ENCODE peak calls at places on chromosome 5, in five cellular contexts. One of them, this sample, is unnamed.

GRCh38 chr5:143733635-143734341 is 78.2 kb upstream of the HMHB1 start:
- DNase-seq in stomach: no peak
- DNase-seq in sigmoid colon: no peak
- DNase-seq in breast epithelium: no peak
- DNase-seq in GM23338: peak
- DNase-seq in this sample: no peak

GRCh38 chr5:77993799-77994318 is 217.7 kb upstream of the TBCA start:
- DNase-seq in stomach: no peak
- DNase-seq in sigmoid colon: no peak
- DNase-seq in breast epithelium: no peak
- DNase-seq in GM23338: peak
- DNase-seq in this sample: no peak

GRCh38 chr5:101431201-101431600 is 528.1 kb upstream of the ST8SIA4 start:
- DNase-seq in stomach: no peak
- DNase-seq in sigmoid colon: no peak
- DNase-seq in breast epithelium: no peak
- DNase-seq in GM23338: no peak
- DNase-seq in this sample: no peak

GRCh38 chr5:40570408-40571129 is 109.1 kb upstream of the PTGER4 start:
- DNase-seq in stomach: no peak
- DNase-seq in sigmoid colon: no peak
- DNase-seq in breast epithelium: no peak
- DNase-seq in GM23338: no peak
- DNase-seq in this sample: no peak

GRCh38 chr5:6305821-6306220 is 72.5 kb downstream of the MED10 start:
- DNase-seq in stomach: no peak
- DNase-seq in sigmoid colon: no peak
- DNase-seq in breast epithelium: no peak
- DNase-seq in GM23338: no peak
- DNase-seq in this sample: no peak

GRCh38 chr5:73447234-73448071 is 1.1 kb downstream of the FOXD1 start:
- DNase-seq in stomach: no peak
- DNase-seq in sigmoid colon: no peak
- DNase-seq in breast epithelium: no peak
- DNase-seq in GM23338: peak
- DNase-seq in this sample: no peak

GRCh38 chr5:95644351-95645042 is 2.1 kb upstream of the RFESD start:
- DNase-seq in stomach: peak
- DNase-seq in sigmoid colon: peak
- DNase-seq in breast epithelium: no peak
- DNase-seq in GM23338: peak
- DNase-seq in this sample: peak

GRCh38 chr5:18720002-18720401 is 1085.7 kb downstream of the TAF11L14 start:
- DNase-seq in stomach: no peak
- DNase-seq in sigmoid colon: no peak
- DNase-seq in breast epithelium: no peak
- DNase-seq in GM23338: no peak
- DNase-seq in this sample: no peak

GRCh38 chr5:167233507-167233906 is 1057.9 kb upstream of the WWC1 start:
- DNase-seq in stomach: no peak
- DNase-seq in sigmoid colon: no peak
- DNase-seq in breast epithelium: no peak
- DNase-seq in GM23338: no peak
- DNase-seq in this sample: no peak

GRCh38 chr5:171166766-171167165 is 142.3 kb upstream of the TLX3 start:
- DNase-seq in stomach: no peak
- DNase-seq in sigmoid colon: no peak
- DNase-seq in breast epithelium: no peak
- DNase-seq in GM23338: no peak
- DNase-seq in this sample: no peak

GRCh38 chr5:173768891-173769290 is 119.3 kb upstream of the CPEB4 start:
- DNase-seq in stomach: no peak
- DNase-seq in sigmoid colon: no peak
- DNase-seq in breast epithelium: no peak
- DNase-seq in GM23338: no peak
- DNase-seq in this sample: no peak
- TF ChIP-seq POLR2AphosphoS5 in stomach: no peak
- TF ChIP-seq POLR2AphosphoS5 in sigmoid colon: no peak
- TF ChIP-seq POLR2AphosphoS5 in breast epithelium: no peak
- TF ChIP-seq POLR2AphosphoS5 in GM23338: no peak
- TF ChIP-seq POLR2AphosphoS5 in this sample: no peak

DNA sequence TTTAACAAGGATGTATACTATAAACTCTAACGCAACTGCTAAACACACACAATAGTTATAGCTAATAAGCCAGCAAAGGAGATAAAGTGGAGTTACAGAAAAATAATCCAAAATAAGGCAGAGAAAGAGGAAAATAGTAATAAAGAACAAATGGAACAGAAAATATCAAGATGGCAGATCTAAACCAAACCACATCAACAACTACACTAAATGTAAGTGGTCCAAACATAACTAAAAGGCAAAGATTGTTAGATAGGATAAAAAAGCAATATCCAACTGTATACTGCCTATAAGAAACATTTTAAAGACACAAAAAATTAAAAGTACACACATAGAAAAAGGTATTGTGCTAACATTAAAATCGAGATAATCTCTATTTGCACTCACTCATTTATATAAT is 5.6 kb upstream of the COL23A1 start:
- DNase-seq in stomach: no peak
- DNase-seq in sigmoid colon: no peak
- DNase-seq in breast epithelium: no peak
- DNase-seq in GM23338: no peak
- DNase-seq in this sample: no peak
- H3K4me3 ChIP-seq in stomach: no peak
- H3K4me3 ChIP-seq in sigmoid colon: no peak
- H3K4me3 ChIP-seq in breast epithelium: no peak
- H3K4me3 ChIP-seq in GM23338: no peak
- H3K4me3 ChIP-seq in this sample: no peak

DNA sequence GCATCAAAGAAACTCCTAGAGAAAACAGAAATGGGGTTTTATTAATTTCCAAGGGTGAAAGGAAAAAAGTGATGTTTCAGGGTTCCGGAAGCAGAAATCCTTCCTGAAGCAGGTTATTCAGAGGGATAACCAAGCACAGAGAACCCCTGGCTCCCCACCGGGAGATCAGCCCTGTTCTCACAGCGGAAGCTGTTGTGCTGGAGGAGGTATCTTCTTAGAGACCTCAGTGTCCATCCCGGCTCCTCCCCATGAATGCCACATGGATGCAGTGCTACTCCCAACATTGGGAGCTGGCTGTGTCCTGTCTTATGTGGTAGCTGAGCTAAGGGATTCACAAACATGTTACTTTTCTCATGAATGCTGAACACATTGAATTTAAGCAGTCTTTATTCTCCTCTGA is 80.9 kb upstream of the IRX2 start:
- DNase-seq in stomach: no peak
- DNase-seq in sigmoid colon: no peak
- DNase-seq in breast epithelium: no peak
- DNase-seq in GM23338: peak
- DNase-seq in this sample: no peak
- TF ChIP-seq POLR2AphosphoS5 in stomach: no peak
- TF ChIP-seq POLR2AphosphoS5 in sigmoid colon: no peak
- TF ChIP-seq POLR2AphosphoS5 in breast epithelium: no peak
- TF ChIP-seq POLR2AphosphoS5 in GM23338: no peak
- TF ChIP-seq POLR2AphosphoS5 in this sample: no peak

GRCh38 chr5:1526681-1527131 is 2.9 kb upstream of the LPCAT1 start:
- DNase-seq in stomach: peak
- DNase-seq in sigmoid colon: peak
- DNase-seq in breast epithelium: no peak
- DNase-seq in GM23338: no peak
- DNase-seq in this sample: no peak

GRCh38 chr5:1527533-1528205 is 3.9 kb upstream of the LPCAT1 start:
- DNase-seq in stomach: no peak
- DNase-seq in sigmoid colon: no peak
- DNase-seq in breast epithelium: no peak
- DNase-seq in GM23338: no peak
- DNase-seq in this sample: no peak

GRCh38 chr5:1524799-1525623 is 1.3 kb upstream of the LPCAT1 start:
- DNase-seq in stomach: peak
- DNase-seq in sigmoid colon: peak
- DNase-seq in breast epithelium: no peak
- DNase-seq in GM23338: no peak
- DNase-seq in this sample: no peak

GRCh38 chr5:1525624-1525985 is 1.8 kb upstream of the LPCAT1 start:
- DNase-seq in stomach: peak
- DNase-seq in sigmoid colon: no peak
- DNase-seq in breast epithelium: no peak
- DNase-seq in GM23338: no peak
- DNase-seq in this sample: no peak

GRCh38 chr5:1526151-1526631 is 2.4 kb upstream of the LPCAT1 start:
- DNase-seq in stomach: peak
- DNase-seq in sigmoid colon: peak
- DNase-seq in breast epithelium: no peak
- DNase-seq in GM23338: no peak
- DNase-seq in this sample: no peak
- H3K4me3 ChIP-seq in stomach: no peak
- H3K4me3 ChIP-seq in sigmoid colon: no peak
- H3K4me3 ChIP-seq in breast epithelium: no peak
- H3K4me3 ChIP-seq in GM23338: no peak
- H3K4me3 ChIP-seq in this sample: no peak

GRCh38 chr5:181045316-181045715 is 5.2 kb downstream of the BTNL9 start:
- DNase-seq in stomach: no peak
- DNase-seq in sigmoid colon: no peak
- DNase-seq in breast epithelium: no peak
- DNase-seq in GM23338: no peak
- DNase-seq in this sample: no peak

GRCh38 chr5:181044093-181044599 is 4.1 kb downstream of the BTNL9 start:
- DNase-seq in stomach: no peak
- DNase-seq in sigmoid colon: no peak
- DNase-seq in breast epithelium: no peak
- DNase-seq in GM23338: no peak
- DNase-seq in this sample: no peak

GRCh38 chr5:181043285-181044092 is 3.4 kb downstream of the BTNL9 start:
- DNase-seq in stomach: no peak
- DNase-seq in sigmoid colon: no peak
- DNase-seq in breast epithelium: no peak
- DNase-seq in GM23338: no peak
- DNase-seq in this sample: no peak

GRCh38 chr5:181042722-181043121 is 2.7 kb downstream of the BTNL9 start:
- DNase-seq in stomach: no peak
- DNase-seq in sigmoid colon: no peak
- DNase-seq in breast epithelium: no peak
- DNase-seq in GM23338: no peak
- DNase-seq in this sample: no peak

DNA sequence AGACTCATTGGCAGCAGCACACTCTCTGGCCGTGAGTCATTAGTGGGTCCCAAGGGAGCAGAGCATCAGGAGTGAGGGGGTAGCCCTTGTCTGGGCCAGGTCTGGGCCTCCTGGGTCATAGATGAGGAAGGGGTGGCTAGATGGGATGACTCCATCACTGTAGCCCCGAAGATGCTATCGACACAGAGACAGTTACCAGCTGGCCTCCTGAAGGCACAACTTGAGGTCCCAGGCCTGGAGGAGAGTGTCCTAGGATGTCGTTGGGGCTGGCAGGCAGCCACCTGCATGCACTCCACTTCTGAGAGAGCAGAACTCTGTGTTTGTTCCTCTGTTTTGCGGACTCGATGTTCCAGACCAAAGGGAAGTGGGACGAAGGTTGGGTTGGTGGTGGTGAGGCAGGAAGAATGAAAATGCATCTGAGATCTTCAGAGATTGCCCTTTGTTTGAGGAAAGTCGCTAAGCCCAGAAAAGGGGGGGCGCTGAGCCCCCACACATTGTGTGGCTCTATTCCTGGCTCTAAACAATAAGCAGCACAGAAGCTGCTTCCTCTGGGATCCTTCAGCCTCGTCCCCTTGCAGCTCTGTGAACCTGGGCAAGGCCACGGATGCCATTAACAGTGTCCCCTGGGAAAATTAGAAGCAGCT is 4.7 kb downstream of the BTNL9 start:
- DNase-seq in stomach: no peak
- DNase-seq in sigmoid colon: no peak
- DNase-seq in breast epithelium: no peak
- DNase-seq in GM23338: no peak
- DNase-seq in this sample: no peak
- TF ChIP-seq POLR2AphosphoS5 in stomach: no peak
- TF ChIP-seq POLR2AphosphoS5 in sigmoid colon: no peak
- TF ChIP-seq POLR2AphosphoS5 in breast epithelium: no peak
- TF ChIP-seq POLR2AphosphoS5 in GM23338: no peak
- TF ChIP-seq POLR2AphosphoS5 in this sample: no peak

DNA sequence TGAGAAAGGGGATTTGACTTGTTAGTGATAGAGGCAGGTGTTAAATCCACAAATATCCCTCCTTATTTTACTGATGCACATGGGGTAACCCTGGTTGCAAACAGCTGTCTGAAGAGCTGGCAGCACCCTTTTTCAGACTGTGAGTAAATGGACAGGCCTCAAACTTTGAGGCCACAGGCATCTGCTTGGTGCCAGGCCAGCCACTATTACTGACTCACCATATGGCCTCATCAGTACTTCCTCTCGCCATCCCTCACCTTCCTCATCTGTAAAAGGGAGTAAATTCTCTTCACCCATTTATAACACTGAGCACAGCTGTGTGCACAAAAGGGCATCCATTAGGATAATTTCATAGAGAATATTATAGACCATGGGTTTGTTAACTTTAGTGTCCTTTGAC is 11.9 kb upstream of the TNIP1 start:
- DNase-seq in stomach: no peak
- DNase-seq in sigmoid colon: peak
- DNase-seq in breast epithelium: no peak
- DNase-seq in GM23338: no peak
- DNase-seq in this sample: no peak
- H3K4me3 ChIP-seq in stomach: no peak
- H3K4me3 ChIP-seq in sigmoid colon: no peak
- H3K4me3 ChIP-seq in breast epithelium: no peak
- H3K4me3 ChIP-seq in GM23338: no peak
- H3K4me3 ChIP-seq in this sample: no peak

GRCh38 chr5:134099939-134100282 is 14.6 kb upstream of the TCF7 start:
- DNase-seq in stomach: no peak
- DNase-seq in sigmoid colon: no peak
- DNase-seq in breast epithelium: no peak
- DNase-seq in GM23338: no peak
- DNase-seq in this sample: no peak
- TF ChIP-seq POLR2AphosphoS5 in stomach: no peak
- TF ChIP-seq POLR2AphosphoS5 in sigmoid colon: no peak
- TF ChIP-seq POLR2AphosphoS5 in breast epithelium: no peak
- TF ChIP-seq POLR2AphosphoS5 in GM23338: no peak
- TF ChIP-seq POLR2AphosphoS5 in this sample: no peak

DNA sequence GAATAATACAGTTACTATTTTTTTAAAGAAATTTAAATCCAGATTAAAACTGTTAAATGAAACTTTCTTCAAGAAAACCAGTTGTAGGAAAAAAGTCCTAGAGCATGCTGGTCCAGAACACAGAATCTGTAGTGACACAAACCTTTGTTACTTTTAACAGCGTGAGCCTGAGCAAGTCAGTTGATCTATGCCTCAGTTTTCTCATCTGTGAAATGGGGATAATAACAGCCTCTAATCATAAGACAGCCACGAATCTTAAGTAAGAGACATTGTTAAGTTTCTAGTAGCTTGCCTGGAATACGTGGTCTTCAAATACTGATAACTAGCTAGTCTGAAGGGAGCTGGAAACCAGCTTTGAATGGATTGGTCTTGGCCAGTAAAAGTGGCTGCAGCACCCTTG is 158.6 kb downstream of the ADAMTS12 start:
- DNase-seq in stomach: no peak
- DNase-seq in sigmoid colon: no peak
- DNase-seq in breast epithelium: no peak
- DNase-seq in GM23338: no peak
- DNase-seq in this sample: no peak
- H3K4me3 ChIP-seq in stomach: no peak
- H3K4me3 ChIP-seq in sigmoid colon: no peak
- H3K4me3 ChIP-seq in breast epithelium: no peak
- H3K4me3 ChIP-seq in GM23338: no peak
- H3K4me3 ChIP-seq in this sample: no peak